ENCODE peak calls at places on chromosomes 1 and 21, in ten cellular contexts. B, E, K, F, W, S, A, D, Z and U are unnamed samples.

GRCh38 chr1:31860576-31860975 is 44.8 kb upstream of the SPOCD1 start:
- DNase-seq in W (no peak), A (no peak), B (no peak), F (no peak), Z (no peak), S (no peak), E (no peak), D (no peak), K (no peak), U (no peak)

GRCh38 chr1:54709547-54710292 is 5.9 kb upstream of the TTC4 start:
- DNase-seq in S (no peak), B (no peak), E (no peak), Z (no peak), F (no peak), W (no peak), K (no peak), A (no peak), D (no peak), U (no peak)

GRCh38 chr1:234515411-234515810 is 36.4 kb upstream of the TARBP1 start:
- DNase-seq in B (no peak), E (no peak), D (no peak), F (no peak), A (peak; percentile 71), W (no peak), Z (no peak), S (no peak), K (peak; percentile 59), U (no peak)

GRCh38 chr21:38948377-38948776 is 142.6 kb downstream of the ETS2 start:
- DNase-seq in A (no peak), E (no peak), K (peak; percentile 54), Z (no peak), F (no peak), W (no peak), D (no peak), S (no peak), B (no peak), U (peak; percentile 27)

GRCh38 chr1:116262207-116262994 is 110.6 kb upstream of the ATP1A1 start:
- DNase-seq in F (no peak), W (no peak), E (no peak), K (peak; percentile 15), Z (no peak), B (no peak), S (no peak), A (no peak), D (no peak), U (no peak)

GRCh38 chr1:152141971-152142584 is 16.9 kb downstream of the RPTN start:
- DNase-seq in W (peak; percentile 23), B (no peak), A (peak; percentile 69), Z (peak; percentile 36), K (peak; percentile 85), F (peak; percentile 50), S (no peak), E (no peak), D (peak; percentile 9), U (peak; percentile 48)

GRCh38 chr1:17998889-17999288 is 108.7 kb upstream of the IGSF21 start:
- DNase-seq in S (no peak), B (no peak), F (no peak), W (no peak), K (no peak), E (no peak), A (no peak), D (no peak), Z (no peak), U (no peak)

GRCh38 chr1:1620433-1621139 is 5.3 kb downstream of the MIB2 start:
- DNase-seq in Z (no peak), F (no peak), S (no peak), K (no peak), A (no peak), D (no peak), B (no peak), E (no peak), W (no peak), U (no peak)

GRCh38 chr21:29386803-29387202 is 88.1 kb downstream of the BACH1 start:
- DNase-seq in S (no peak), W (no peak), F (no peak), Z (no peak), E (no peak), A (no peak), B (no peak), D (no peak), K (peak; percentile 52), U (no peak)

GRCh38 chr1:183194527-183195145 is 8.6 kb downstream of the LAMC2 start:
- DNase-seq in D (no peak), E (no peak), F (no peak), K (no peak), Z (no peak), S (no peak), A (no peak), W (no peak), B (no peak), U (no peak)

GRCh38 chr1:159765806-159766205 is 15.0 kb upstream of the DUSP23 start:
- DNase-seq in D (no peak), A (no peak), K (no peak), Z (no peak), E (no peak), W (no peak), S (no peak), F (no peak), B (no peak), U (no peak)
- TF ChIP-seq CTCF in D (no peak), A (no peak), K (no peak), Z (no peak), E (no peak), W (no peak), S (no peak), F (no peak), B (no peak), U (no peak)

GRCh38 chr1:244461254-244462071 is at the start of gene CATSPERE:
- DNase-seq in F (peak; percentile 41), B (peak; percentile 87), K (peak; percentile 88), E (peak; percentile 77), S (peak; percentile 37), D (peak; percentile 94), Z (peak; percentile 91), A (peak; percentile 85), W (no peak), U (peak; percentile 43)
- TF ChIP-seq CTCF in F (no peak), B (no peak), K (no peak), E (no peak), S (no peak), D (no peak), Z (no peak), A (no peak), W (no peak), U (no peak)

GRCh38 chr1:147077936-147078605 is 94.2 kb downstream of the PRKAB2 start:
- DNase-seq in Z (no peak), S (no peak), W (no peak), A (no peak), K (peak; percentile 14), E (no peak), F (no peak), D (no peak), B (no peak), U (no peak)

GRCh38 chr1:147078606-147079399 is 93.5 kb downstream of the PRKAB2 start:
- DNase-seq in B (no peak), K (peak; percentile 15), F (no peak), E (no peak), D (no peak), A (no peak), S (no peak), Z (no peak), W (no peak), U (no peak)

GRCh38 chr1:147080013-147080661 is 92.1 kb downstream of the PRKAB2 start:
- DNase-seq in B (no peak), W (no peak), K (peak; percentile 33), F (no peak), E (no peak), Z (no peak), S (no peak), A (no peak), D (peak; percentile 24), U (no peak)

GRCh38 chr1:147079400-147080012 is 92.8 kb downstream of the PRKAB2 start:
- DNase-seq in Z (no peak), E (no peak), B (no peak), S (no peak), A (no peak), F (no peak), W (no peak), K (no peak), D (peak; percentile 35), U (no peak)

DNA sequence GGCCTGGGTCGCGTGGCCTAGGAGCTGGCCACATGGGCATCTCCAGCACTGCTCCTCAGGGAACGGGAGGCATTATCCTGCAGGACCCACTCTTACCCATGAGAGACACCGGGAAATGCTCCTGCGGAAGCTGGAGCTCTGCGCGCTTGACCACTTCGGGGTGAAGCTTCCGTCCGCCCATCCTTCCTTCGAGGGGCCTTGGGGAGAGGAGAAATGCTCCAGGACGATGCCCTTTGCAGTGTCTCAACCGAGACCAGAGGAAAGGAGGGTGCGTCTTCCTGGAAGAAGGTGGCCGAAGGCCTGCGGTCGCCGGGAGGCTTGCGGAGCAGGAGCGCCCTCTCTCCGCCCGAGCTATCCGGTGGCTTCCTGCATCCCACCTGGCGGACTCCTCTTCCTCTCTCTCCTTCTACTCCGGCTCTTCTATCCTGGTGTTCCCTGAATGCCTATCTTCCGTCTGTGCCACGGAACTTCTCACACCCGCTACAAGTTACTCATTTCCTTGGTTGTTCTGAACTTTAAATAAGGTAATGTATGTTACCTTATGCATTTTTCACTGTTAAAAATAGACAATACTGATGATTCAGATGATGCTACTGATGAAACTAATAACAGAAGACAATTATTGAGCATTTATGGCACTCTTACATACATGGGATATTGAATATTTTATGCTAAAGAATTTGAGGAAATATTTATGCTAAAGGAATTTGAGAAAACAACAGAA is 91.4 kb downstream of the PRKAB2 start:
- DNase-seq in A (no peak), B (no peak), E (no peak), W (no peak), S (no peak), K (peak; percentile 44), D (no peak), Z (peak; percentile 72), F (no peak), U (no peak)
- TF ChIP-seq CTCF in A (no peak), B (no peak), E (no peak), W (no peak), S (no peak), K (no peak), D (no peak), Z (peak; percentile 58), F (no peak), U (no peak)

GRCh38 chr1:43134068-43134467 is 38.0 kb downstream of the EBNA1BP2 start:
- DNase-seq in D (no peak), B (no peak), S (no peak), A (no peak), E (no peak), K (no peak), F (no peak), W (no peak), Z (no peak), U (no peak)

GRCh38 chr1:43128816-43129215 is 43.3 kb downstream of the EBNA1BP2 start:
- DNase-seq in K (no peak), W (no peak), Z (no peak), F (no peak), E (no peak), S (no peak), D (no peak), B (no peak), A (no peak), U (no peak)

GRCh38 chr1:43134640-43135039 is 37.5 kb downstream of the EBNA1BP2 start:
- DNase-seq in K (no peak), F (no peak), Z (no peak), B (no peak), S (no peak), E (no peak), D (no peak), A (no peak), W (no peak), U (no peak)

DNA sequence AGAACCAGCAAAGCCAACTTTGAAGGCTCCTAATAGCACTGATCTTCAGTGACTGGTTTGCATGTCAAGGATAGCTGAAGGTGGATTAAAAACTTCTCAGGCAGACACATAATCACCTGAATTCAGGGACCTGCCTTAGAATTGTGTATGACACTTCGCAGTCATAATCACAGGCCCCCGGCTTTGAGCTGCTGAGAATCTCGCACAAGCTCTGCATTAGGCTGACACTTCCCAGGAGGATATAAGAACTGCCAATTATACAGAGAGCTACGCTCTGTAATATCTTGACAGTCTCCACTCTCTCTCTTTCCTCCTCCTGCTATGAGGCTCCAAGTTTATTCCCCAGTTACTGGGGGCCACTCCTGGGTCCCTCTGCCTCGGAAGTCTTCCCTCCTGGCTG is 42.8 kb downstream of the EBNA1BP2 start:
- DNase-seq in Z (no peak), K (no peak), E (no peak), F (no peak), D (no peak), W (no peak), S (no peak), B (no peak), A (no peak), U (no peak)
- TF ChIP-seq CTCF in Z (no peak), K (no peak), E (no peak), F (no peak), D (no peak), W (no peak), S (no peak), B (no peak), A (no peak), U (no peak)